ENCODE peak calls at places on chromosomes 12 and 14, in seven cellular contexts. H is CD8-positive, alpha-beta T cell; U is tibial nerve; Y is fibroblast of lung; Z is esophagus squamous epithelium; E is fibroblast of mammary gland; G is Peyer's patch. F is an unnamed sample.
A peak's percentile ranks its signal among the peaks of the same experiment; 100 is the strongest.

GRCh38 chr14:68104518-68104917 is 284.9 kb downstream of the RAD51B start:
- DNase-seq in H (no peak), U (no peak), Y (peak; percentile 69), Z (no peak), E (peak; percentile 73), G (no peak), F (peak; percentile 75)

GRCh38 chr14:52879958-52880357 is 70.9 kb downstream of the FERMT2 start:
- DNase-seq in H (no peak), U (no peak), Y (peak; percentile 45), Z (no peak), E (peak; percentile 79), G (no peak), F (no peak)

GRCh38 chr12:6336079-6336858 is 5.6 kb downstream of the TNFRSF1A start:
- DNase-seq in H (peak; percentile 40), U (peak; percentile 88), Y (peak; percentile 100), Z (peak; percentile 74), E (peak; percentile 100), G (peak; percentile 93), F (peak; percentile 99)

GRCh38 chr14:22898302-22898894 is 15.4 kb downstream of the REM2 start:
- DNase-seq in H (no peak), U (no peak), Y (peak; percentile 57), Z (no peak), E (peak; percentile 87), G (peak; percentile 1), F (peak; percentile 85)

GRCh38 chr12:101806280-101806679 is 24.5 kb downstream of the GNPTAB start:
- DNase-seq in H (no peak), U (no peak), Y (no peak), Z (no peak), E (no peak), G (no peak), F (no peak)

GRCh38 chr14:64541261-64541970 is 875 bp downstream of the HSPA2 start:
- DNase-seq in H (no peak), U (no peak), Y (peak; percentile 4), Z (no peak), E (no peak), G (no peak), F (no peak)

GRCh38 chr12:116880213-116880816 is 926 bp downstream of the HRK start:
- DNase-seq in H (no peak), U (no peak), Y (peak; percentile 29), Z (no peak), E (peak; percentile 13), G (no peak), F (no peak)

GRCh38 chr12:2862876-2863275 is 6.0 kb upstream of the TEX52 start:
- DNase-seq in H (no peak), U (no peak), Y (no peak), Z (no peak), E (no peak), G (no peak), F (no peak)

GRCh38 chr14:105492051-105492965 is 1.3 kb downstream of the TEDC1 start:
- DNase-seq in H (no peak), U (no peak), Y (no peak), Z (no peak), E (no peak), G (peak; percentile 55), F (peak; percentile 89)

GRCh38 chr14:59918824-59919581 is 941 bp upstream of the LRRC9 start:
- DNase-seq in H (no peak), U (no peak), Y (peak; percentile 50), Z (no peak), E (peak; percentile 49), G (no peak), F (peak; percentile 72)

GRCh38 chr12:132600048-132601032 is 10.0 kb downstream of the LRCOL1 start:
- DNase-seq in H (no peak), U (no peak), Y (peak; percentile 73), Z (no peak), E (peak; percentile 61), G (peak; percentile 75), F (peak; percentile 99)

GRCh38 chr14:100982764-100983163 is 79.2 kb upstream of the RTL1 start:
- DNase-seq in H (no peak), U (no peak), Y (no peak), Z (no peak), E (peak; percentile 51), G (no peak), F (no peak)

GRCh38 chr14:22865424-22866215 is 5.9 kb upstream of the LRP10 start:
- DNase-seq in H (no peak), U (no peak), Y (no peak), Z (no peak), E (no peak), G (no peak), F (peak; percentile 47)

GRCh38 chr12:131386167-131386521 is 324.7 kb upstream of the SFSWAP start:
- DNase-seq in H (no peak), U (no peak), Y (no peak), Z (no peak), E (no peak), G (no peak), F (peak; percentile 43)

GRCh38 chr12:82176761-82177490 is 181.3 kb downstream of the CCDC59 start:
- DNase-seq in H (no peak), U (no peak), Y (no peak), Z (no peak), E (no peak), G (no peak), F (no peak)

GRCh38 chr12:77625441-77625840 is 205.3 kb upstream of the NAV3 start:
- DNase-seq in H (no peak), U (no peak), Y (peak; percentile 90), Z (no peak), E (peak; percentile 95), G (no peak), F (peak; percentile 90)

GRCh38 chr12:68641138-68641537 is 30.4 kb downstream of the RAP1B start:
- DNase-seq in H (no peak), U (no peak), Y (no peak), Z (no peak), E (no peak), G (no peak), F (no peak)

GRCh38 chr12:68638721-68639395 is 28.2 kb downstream of the RAP1B start:
- DNase-seq in H (no peak), U (no peak), Y (no peak), Z (no peak), E (no peak), G (no peak), F (no peak)

GRCh38 chr12:68636268-68636667 is 25.6 kb downstream of the RAP1B start:
- DNase-seq in H (no peak), U (no peak), Y (peak; percentile 80), Z (no peak), E (peak; percentile 80), G (no peak), F (no peak)

GRCh38 chr12:68638171-68638570 is 27.5 kb downstream of the RAP1B start:
- DNase-seq in H (no peak), U (no peak), Y (no peak), Z (no peak), E (no peak), G (no peak), F (no peak)

GRCh38 chr12:68639396-68639767 is 28.7 kb downstream of the RAP1B start:
- DNase-seq in H (no peak), U (no peak), Y (no peak), Z (no peak), E (no peak), G (no peak), F (no peak)
- TF ChIP-seq CTCF in H (no peak), U (no peak), Y (no peak), Z (no peak), E (no peak), G (no peak), F (no peak)

DNA sequence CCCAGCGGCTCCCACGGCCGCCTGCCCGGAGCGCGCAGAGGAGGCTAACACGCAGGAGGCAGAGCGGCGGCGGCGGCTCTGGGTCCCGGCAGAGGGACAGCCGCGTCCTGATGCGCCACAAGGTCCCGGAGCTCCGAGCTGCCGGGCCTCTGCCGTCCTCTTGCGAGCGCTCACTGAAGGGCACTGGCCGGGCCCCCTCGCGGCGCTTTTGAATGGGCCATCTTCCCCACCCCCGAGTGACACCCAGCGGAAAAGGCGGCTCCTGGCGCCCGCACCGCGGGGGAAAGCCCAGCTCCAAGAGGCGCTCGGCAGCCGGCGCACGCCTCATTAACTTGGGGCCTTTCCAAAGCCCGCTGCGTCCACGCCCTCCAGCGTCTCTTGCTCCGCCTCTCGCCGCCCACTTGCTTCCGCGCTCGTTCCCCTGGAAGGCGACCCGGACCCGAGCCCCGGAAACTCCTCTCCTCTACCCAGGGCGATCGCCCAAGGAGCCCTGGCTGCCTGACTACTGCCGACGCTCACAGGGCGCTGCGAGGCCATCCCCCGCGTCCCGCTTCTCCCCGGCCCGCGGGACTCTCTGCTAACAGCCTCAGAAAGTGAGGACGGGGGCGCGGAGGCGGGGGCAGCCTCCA is at the start of gene PHLDA1:
- DNase-seq in H (peak; percentile 80), U (peak; percentile 83), Y (peak; percentile 98), Z (peak; percentile 66), E (peak; percentile 97), G (peak; percentile 90), F (peak; percentile 98)
- TF ChIP-seq CTCF in H (peak; percentile 40), U (peak; percentile 63), Y (peak; percentile 43), Z (peak; percentile 49), E (peak; percentile 32), G (peak; percentile 32), F (peak; percentile 42)

DNA sequence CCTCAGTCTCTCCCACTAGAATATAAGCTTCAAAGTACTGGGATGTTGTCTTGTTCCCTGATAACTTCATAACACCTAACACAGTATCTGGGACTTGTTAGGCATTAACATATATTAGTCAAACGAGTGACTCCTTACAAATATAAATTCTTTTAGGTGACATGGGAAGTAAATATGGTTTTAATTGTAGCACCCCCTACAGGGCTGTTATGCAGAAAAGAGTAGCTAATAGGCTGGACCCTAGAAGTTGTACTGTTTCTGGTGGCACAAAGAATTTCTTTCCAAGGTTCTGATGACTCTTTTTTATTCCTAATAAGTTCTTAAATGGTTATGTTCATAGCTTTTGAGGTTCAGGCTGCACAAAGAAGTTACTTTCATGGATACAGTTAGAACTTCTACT is 29.8 kb downstream of the GPATCH2L start:
- DNase-seq in H (no peak), U (no peak), Y (peak; percentile 8), Z (no peak), E (peak; percentile 17), G (no peak), F (no peak)
- TF ChIP-seq CTCF in H (peak; percentile 37), U (no peak), Y (no peak), Z (no peak), E (peak; percentile 38), G (no peak), F (peak; percentile 42)

GRCh38 chr14:26860111-26860510 is 262.3 kb upstream of the NOVA1 start:
- DNase-seq in H (no peak), U (no peak), Y (no peak), Z (no peak), E (no peak), G (no peak), F (no peak)

GRCh38 chr14:26866741-26867140 is 268.9 kb upstream of the NOVA1 start:
- DNase-seq in H (no peak), U (no peak), Y (no peak), Z (no peak), E (no peak), G (no peak), F (no peak)

GRCh38 chr14:26859483-26859882 is 261.6 kb upstream of the NOVA1 start:
- DNase-seq in H (no peak), U (no peak), Y (no peak), Z (no peak), E (no peak), G (no peak), F (no peak)

GRCh38 chr14:26867171-26867757 is 269.4 kb upstream of the NOVA1 start:
- DNase-seq in H (no peak), U (no peak), Y (no peak), Z (no peak), E (peak; percentile 70), G (no peak), F (no peak)

DNA sequence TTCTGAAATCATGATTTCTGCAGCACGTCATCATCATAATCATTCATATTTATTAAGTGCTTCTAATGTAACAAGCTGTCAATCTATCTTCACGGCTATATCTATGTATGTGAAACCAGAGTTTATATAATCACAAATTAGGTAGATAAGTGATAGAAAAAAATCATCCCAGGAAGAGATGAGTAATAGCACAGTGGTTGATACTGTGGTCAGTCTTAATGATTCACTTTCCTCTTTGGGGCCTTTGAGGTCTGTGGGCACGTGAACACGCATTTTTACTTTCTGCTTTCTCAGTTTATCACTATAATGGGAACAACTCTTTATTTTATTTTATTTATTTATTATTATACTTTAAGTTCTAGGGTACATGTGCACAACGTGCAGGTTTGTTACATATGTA is 265.9 kb upstream of the NOVA1 start:
- DNase-seq in H (no peak), U (no peak), Y (peak; percentile 41), Z (no peak), E (peak; percentile 85), G (no peak), F (no peak)
- TF ChIP-seq CTCF in H (no peak), U (no peak), Y (no peak), Z (no peak), E (no peak), G (no peak), F (no peak)

F was measured in osteoblast.